ENCODE peak calls at places on chromosomes 4 and X, in six cellular contexts. V is fibroblast of lung, F is hepatocyte, J is IMR-90, S is H9, H is astrocyte. P is an unnamed sample.

GRCh38 chr4:71994559-71994958 is 37.2 kb upstream of the NPFFR2 start:
- DNase-seq in V (no peak), F (no peak), J (no peak), S (no peak), H (no peak), P (no peak)

GRCh38 chr4:81870275-81870674 is 398.6 kb upstream of the RASGEF1B start:
- DNase-seq in V (no peak), F (no peak), J (no peak), S (no peak), H (no peak), P (no peak)

GRCh38 chr4:160110891-160111290 is 1008.0 kb downstream of the RAPGEF2 start:
- DNase-seq in V (no peak), F (no peak), J (no peak), S (no peak), H (no peak), P (no peak)

GRCh38 chr4:84597450-84597849 is 14.5 kb downstream of the CDS1 start:
- DNase-seq in V (no peak), F (peak), J (no peak), S (no peak), H (no peak), P (no peak)

GRCh38 chrX:14003028-14003427 is 26.7 kb downstream of the GEMIN8 start:
- DNase-seq in V (no peak), F (no peak), J (no peak), S (no peak), H (no peak), P (no peak)

GRCh38 chr4:55795342-55795741 is 24.2 kb upstream of the EXOC1L start:
- DNase-seq in V (no peak), F (no peak), J (no peak), S (no peak), H (no peak), P (no peak)

GRCh38 chr4:160319221-160319867 is 1216.5 kb downstream of the RAPGEF2 start:
- DNase-seq in V (peak), F (peak), J (no peak), S (no peak), H (peak), P (no peak)

GRCh38 chr4:182113774-182114173 is 129.4 kb upstream of the TENM3 start:
- DNase-seq in V (no peak), F (no peak), J (peak), S (no peak), H (no peak), P (no peak)

GRCh38 chr4:39433878-39434492 is 24.7 kb downstream of the RPL9 start:
- DNase-seq in V (no peak), F (no peak), J (no peak), S (no peak), H (no peak), P (no peak)

GRCh38 chr4:185399466-185399865 is 2.8 kb downstream of the ANKRD37 start:
- DNase-seq in V (no peak), F (no peak), J (no peak), S (no peak), H (no peak), P (peak)

GRCh38 chr4:89114100-89114499 is 2.8 kb downstream of the TIGD2 start:
- DNase-seq in V (no peak), F (no peak), J (no peak), S (no peak), H (no peak), P (no peak)

GRCh38 chrX:55196688-55197087 is 23.5 kb upstream of the PAGE5 start:
- DNase-seq in V (no peak), F (no peak), J (no peak), S (no peak), H (no peak), P (no peak)

GRCh38 chr4:168514249-168514852 is 17.5 kb downstream of the PALLD start:
- DNase-seq in V (peak), F (peak), J (peak), S (no peak), H (no peak), P (peak)

GRCh38 chr4:113452868-113453620 is 308.5 kb downstream of the CAMK2D start:
- DNase-seq in V (peak), F (no peak), J (peak), S (peak), H (peak), P (no peak)

GRCh38 chrX:24838624-24839023 is 144.9 kb downstream of the POLA1 start:
- DNase-seq in V (peak), F (peak), J (peak), S (no peak), H (peak), P (peak)

GRCh38 chr4:76108467-76109181 is 34.1 kb downstream of the ART3 start:
- DNase-seq in V (peak), F (no peak), J (no peak), S (no peak), H (peak), P (peak)

GRCh38 chr4:34181311-34181808 is 2063.0 kb downstream of the ARAP2 start:
- DNase-seq in V (peak), F (no peak), J (peak), S (no peak), H (peak), P (no peak)

GRCh38 chr4:169337510-169337909 is 66.8 kb upstream of the SH3RF1 start:
- DNase-seq in V (peak), F (no peak), J (peak), S (no peak), H (peak), P (no peak)

GRCh38 chr4:17027495-17027894 is 129.1 kb upstream of the LDB2 start:
- DNase-seq in V (peak), F (no peak), J (peak), S (no peak), H (peak), P (no peak)

GRCh38 chr4:150888217-150888616 is 126.9 kb downstream of the LRBA start:
- DNase-seq in V (no peak), F (no peak), J (no peak), S (no peak), H (no peak), P (no peak)

DNA sequence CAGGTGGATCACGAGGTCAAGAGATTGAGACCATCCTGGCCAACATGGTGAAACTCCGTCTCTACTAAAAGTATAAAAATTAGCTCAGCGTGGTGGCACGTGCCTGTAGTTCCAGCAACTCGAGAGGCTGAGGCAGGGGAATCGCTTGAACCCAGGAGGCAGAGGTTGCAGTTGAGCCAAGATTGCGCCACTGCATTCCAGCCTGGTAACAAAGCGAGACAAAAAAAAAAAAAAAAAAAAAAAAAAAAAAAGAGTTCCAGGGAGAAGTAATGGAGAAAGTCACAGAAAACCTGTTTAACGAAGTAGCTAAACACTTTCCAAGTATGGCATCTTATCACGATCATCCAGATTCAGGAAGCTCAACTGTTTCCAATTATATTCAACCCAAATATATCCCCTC is 10.9 kb downstream of the KLHL4 start:
- DNase-seq in V (no peak), F (no peak), J (no peak), S (no peak), H (no peak), P (no peak)
- TF ChIP-seq CTCF in V (no peak), F (no peak), J (no peak), S (no peak), H (no peak), P (no peak)

DNA sequence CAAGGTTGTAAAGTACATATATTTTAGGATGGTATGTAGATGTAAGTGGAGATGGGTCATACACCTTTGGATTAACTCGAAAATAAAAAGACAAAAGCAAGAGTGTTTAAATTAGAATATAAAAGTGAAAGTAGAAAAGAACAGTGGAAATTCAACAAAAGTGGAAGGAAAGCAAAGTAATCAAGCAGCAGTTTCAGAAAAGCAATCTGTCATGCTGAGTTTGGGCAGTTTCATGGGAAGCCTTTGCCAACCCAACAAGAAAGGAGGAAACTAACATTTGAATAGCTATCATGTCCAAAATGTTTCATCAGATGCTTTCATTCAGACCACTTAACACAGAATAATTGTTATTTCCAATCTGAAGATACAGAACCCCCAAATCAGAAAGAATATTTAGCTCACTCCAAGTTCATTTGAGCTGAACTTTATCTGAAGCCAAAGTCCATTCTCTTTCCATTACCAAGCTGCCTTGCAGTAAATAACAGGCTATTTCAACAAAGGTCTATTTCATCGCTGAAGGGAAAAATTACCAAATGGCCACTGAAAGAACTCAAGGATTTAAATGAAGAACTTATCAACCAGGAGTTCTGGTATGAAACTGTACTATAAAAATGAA is 1.8 kb upstream of the EXOSC9 start:
- DNase-seq in V (no peak), F (peak), J (no peak), S (no peak), H (no peak), P (peak)
- H2AFZ ChIP-seq in V (peak), F (no peak), J (no peak), S (no peak), H (no peak), P (no peak)

GRCh38 chr4:2930821-2931764 is 32.1 kb downstream of the NOP14 start:
- DNase-seq in V (no peak), F (no peak), J (no peak), S (peak), H (no peak), P (no peak)
- TF ChIP-seq CTCF in V (no peak), F (peak), J (no peak), S (peak), H (no peak), P (no peak)

GRCh38 chrX:137427061-137427778 is 138.7 kb upstream of the ZIC3 start:
- DNase-seq in V (no peak), F (no peak), J (no peak), S (peak), H (no peak), P (no peak)
- H2AFZ ChIP-seq in V (peak), F (no peak), J (no peak), S (no peak), H (peak), P (peak)

GRCh38 chrX:8971116-8971515 is 62.8 kb downstream of the FAM9B start:
- DNase-seq in V (peak), F (peak), J (peak), S (no peak), H (peak), P (peak)
- TF ChIP-seq CTCF in V (no peak), F (peak), J (peak), S (peak), H (peak), P (peak)

GRCh38 chrX:119573840-119574393 is 446 bp upstream of the UBE2A start:
- DNase-seq in V (peak), F (peak), J (peak), S (peak), H (peak), P (peak)
- H2AFZ ChIP-seq in V (peak), F (peak), J (peak), S (no peak), H (peak), P (peak)

GRCh38 chr4:152910521-152910920 is 25.6 kb upstream of the FHDC1 start:
- DNase-seq in V (no peak), F (no peak), J (no peak), S (no peak), H (no peak), P (no peak)
- TF ChIP-seq CTCF in V (no peak), F (no peak), J (no peak), S (no peak), H (no peak), P (no peak)

GRCh38 chrX:37786666-37787337 is 6.9 kb downstream of the CYBB start:
- DNase-seq in V (no peak), F (no peak), J (no peak), S (no peak), H (no peak), P (peak)
- H2AFZ ChIP-seq in V (no peak), F (no peak), J (no peak), S (no peak), H (no peak), P (no peak)

DNA sequence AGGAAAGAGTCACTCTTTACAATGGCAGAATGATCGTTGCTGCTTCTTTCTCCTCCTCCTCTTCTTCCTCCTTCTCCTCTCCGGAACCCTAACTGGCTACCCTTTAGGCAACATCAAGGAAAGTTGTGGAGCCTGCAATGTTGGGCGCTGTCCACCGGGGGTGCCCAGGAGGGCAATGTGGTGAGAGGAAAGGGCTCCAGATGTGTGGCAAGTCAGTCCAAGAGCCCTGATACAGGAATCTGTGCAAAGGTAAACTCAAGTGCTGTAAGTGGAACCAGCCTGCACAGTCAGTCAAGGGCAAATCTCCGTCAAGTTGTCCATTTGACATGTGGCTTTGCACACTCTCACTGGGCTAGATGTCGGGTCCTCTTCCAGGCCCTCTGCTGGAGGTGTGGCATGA is 2.8 kb downstream of the RTL5 start:
- DNase-seq in V (no peak), F (no peak), J (no peak), S (peak), H (no peak), P (no peak)
- TF ChIP-seq CTCF in V (peak), F (peak), J (peak), S (peak), H (peak), P (peak)

P was measured in MM.1S.